ENCODE peak calls at places on chromosomes 16 and 17, in four cellular contexts. Z, U, I and G are unnamed samples.

GRCh38 chr17:68057531-68057952 is 22.0 kb downstream of the KPNA2 start:
- DNase-seq in Z (no peak), U (no peak), I (peak; percentile 29), G (peak; percentile 32)

GRCh38 chr16:35746281-35746962 is 2287.0 kb downstream of the TP53TG3F start:
- DNase-seq in Z (no peak), U (no peak), I (no peak), G (no peak)

GRCh38 chr16:49620868-49621239 is 235.1 kb downstream of the ZNF423 start:
- DNase-seq in Z (no peak), U (no peak), I (no peak), G (no peak)

GRCh38 chr17:73956595-73957465 is 246.6 kb upstream of the RPL38 start:
- DNase-seq in Z (no peak), U (peak; percentile 56), I (peak; percentile 64), G (peak; percentile 49)

GRCh38 chr17:1384881-1385280 is 15.1 kb downstream of the YWHAE start:
- DNase-seq in I (no peak), U (no peak), Z (no peak), G (no peak)

GRCh38 chr16:29915590-29916247 is 10.3 kb downstream of the KCTD13 start:
- DNase-seq in U (peak; percentile 63), Z (no peak), I (no peak), G (no peak)

GRCh38 chr17:2854662-2855061 is 58.4 kb downstream of the RAP1GAP2 start:
- DNase-seq in I (no peak), U (no peak), Z (no peak), G (no peak)

GRCh38 chr17:8187517-8188407 is 2.2 kb downstream of the BORCS6 start:
- DNase-seq in I (peak; percentile 95), Z (peak; percentile 100), U (peak; percentile 99), G (peak; percentile 99)

GRCh38 chr17:30379303-30380105 is 777 bp downstream of the CPD start:
- DNase-seq in U (no peak), I (peak; percentile 28), Z (no peak), G (no peak)

GRCh38 chr17:51221322-51221721 is 38.5 kb downstream of the MBTD1 start:
- DNase-seq in U (no peak), I (no peak), Z (no peak), G (no peak)

GRCh38 chr17:34299918-34300600 is 14.5 kb downstream of the CCL11 start:
- DNase-seq in I (no peak), Z (no peak), U (no peak), G (no peak)

GRCh38 chr17:79608729-79609039 is 2.2 kb downstream of the RBFOX3 start:
- DNase-seq in Z (no peak), I (peak; percentile 41), U (no peak), G (no peak)

GRCh38 chr16:69329369-69330285 is 761 bp downstream of the PDF start:
- DNase-seq in I (peak; percentile 46), Z (no peak), U (no peak), G (no peak)

GRCh38 chr16:85878875-85879274 is 20.1 kb upstream of the IRF8 start:
- DNase-seq in U (no peak), Z (no peak), I (no peak), G (no peak)

GRCh38 chr16:85607796-85608514 is 5.2 kb upstream of the GSE1 start:
- DNase-seq in I (peak; percentile 41), U (no peak), Z (no peak), G (no peak)

GRCh38 chr17:74502866-74503265 is 28.4 kb downstream of the CD300LB start:
- DNase-seq in Z (no peak), I (no peak), U (peak; percentile 36), G (no peak)

GRCh38 chr16:19644877-19645276 is 73.2 kb downstream of the KNOP1 start:
- DNase-seq in Z (no peak), I (no peak), U (no peak), G (no peak)

GRCh38 chr17:42547001-42547461 is 5.7 kb upstream of the HSD17B1 start:
- DNase-seq in I (no peak), U (no peak), Z (no peak), G (no peak)

GRCh38 chr17:2054262-2054739 is 602 bp upstream of the HIC1 start:
- DNase-seq in U (no peak), I (peak; percentile 18), Z (no peak), G (no peak)

GRCh38 chr16:56625140-56625942 is at the start of gene MT1E:
- DNase-seq in U (peak; percentile 63), Z (no peak), I (no peak), G (peak; percentile 77)

GRCh38 chr16:12541672-12542071 is 262.0 kb downstream of the CPPED1 start:
- DNase-seq in U (no peak), I (peak; percentile 9), Z (no peak), G (no peak)

GRCh38 chr16:4093495-4094137 is 22.6 kb downstream of the ADCY9 start:
- DNase-seq in I (no peak), U (no peak), Z (no peak), G (no peak)

GRCh38 chr17:50559674-50560184 is 786 bp upstream of the CACNA1G start:
- DNase-seq in U (no peak), Z (no peak), I (peak; percentile 78), G (peak; percentile 64)

GRCh38 chr17:42312285-42313130 is 24.2 kb downstream of the STAT5A start:
- DNase-seq in U (peak; percentile 80), I (peak; percentile 97), Z (no peak), G (no peak)

GRCh38 chr16:86965331-86965730 is 351.9 kb downstream of the C16orf95 start:
- DNase-seq in U (no peak), I (no peak), Z (no peak), G (no peak)

GRCh38 chr17:3535253-3535995 is 22.2 kb downstream of the TRPV3 start:
- DNase-seq in I (peak; percentile 30), Z (peak; percentile 12), U (no peak), G (peak; percentile 76)

GRCh38 chr16:76729525-76729924 is 452.3 kb downstream of the CNTNAP4 start:
- DNase-seq in Z (no peak), I (no peak), U (no peak), G (no peak)

GRCh38 chr16:81445143-81445922 is 725 bp downstream of the CMIP start:
- DNase-seq in U (no peak), I (peak; percentile 68), Z (no peak), G (no peak)

GRCh38 chr17:10051112-10051511 is 146.0 kb upstream of the RCVRN start:
- DNase-seq in I (no peak), Z (no peak), U (no peak), G (no peak)

GRCh38 chr17:36937001-36937960 is at the start of gene LHX1:
- DNase-seq in I (no peak), U (no peak), Z (no peak), G (no peak)

DNA sequence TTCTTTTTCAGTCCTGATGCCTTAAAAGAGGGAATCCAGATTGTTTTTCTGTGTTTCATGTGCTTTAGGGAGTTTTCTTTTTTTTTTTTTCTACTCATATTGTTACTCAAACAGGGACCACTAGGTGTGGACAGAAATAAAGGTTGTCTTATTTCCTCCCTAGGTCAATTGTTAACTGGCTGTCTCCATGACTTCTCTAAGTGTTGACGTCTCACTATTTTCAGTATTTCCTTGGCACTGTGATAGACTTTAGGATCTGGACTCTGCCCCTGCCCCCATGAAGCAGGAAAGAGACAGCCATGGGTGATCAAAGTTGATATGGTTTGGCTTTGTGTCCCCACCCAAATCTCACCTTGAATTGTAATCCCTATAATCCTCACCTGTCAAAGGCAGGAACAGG is 73.7 kb downstream of the AKAP1 start:
- DNase-seq in I (no peak), U (no peak), Z (no peak), G (no peak)
- H3K27ac ChIP-seq in I (no peak overlapping the region), U (no peak overlapping the region), Z (no peak overlapping the region), G (no peak overlapping the region)

DNA sequence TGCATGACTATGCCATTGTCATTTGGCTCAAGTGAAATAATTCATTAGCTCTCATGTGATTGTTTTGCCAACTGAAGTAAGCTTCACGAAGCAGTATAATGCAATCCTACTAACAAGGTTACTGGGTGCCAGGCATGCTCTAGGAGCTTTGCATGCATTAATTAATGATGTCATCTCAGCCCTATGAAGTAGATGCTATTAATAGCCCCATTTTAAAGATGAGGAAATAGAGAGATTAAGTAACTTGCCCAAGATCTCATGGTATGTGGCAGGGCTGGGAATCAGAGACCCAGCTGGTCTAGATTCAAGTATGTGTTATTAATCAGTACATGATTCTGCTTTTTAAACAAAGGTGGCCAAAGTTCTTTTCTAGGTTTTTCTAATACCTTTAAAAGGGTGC is 14.1 kb downstream of the KRT39 start:
- DNase-seq in U (no peak), I (no peak), Z (no peak), G (no peak)
- TF ChIP-seq TCF7L2 in U (no peak), I (no peak), Z (no peak), G (no peak)

DNA sequence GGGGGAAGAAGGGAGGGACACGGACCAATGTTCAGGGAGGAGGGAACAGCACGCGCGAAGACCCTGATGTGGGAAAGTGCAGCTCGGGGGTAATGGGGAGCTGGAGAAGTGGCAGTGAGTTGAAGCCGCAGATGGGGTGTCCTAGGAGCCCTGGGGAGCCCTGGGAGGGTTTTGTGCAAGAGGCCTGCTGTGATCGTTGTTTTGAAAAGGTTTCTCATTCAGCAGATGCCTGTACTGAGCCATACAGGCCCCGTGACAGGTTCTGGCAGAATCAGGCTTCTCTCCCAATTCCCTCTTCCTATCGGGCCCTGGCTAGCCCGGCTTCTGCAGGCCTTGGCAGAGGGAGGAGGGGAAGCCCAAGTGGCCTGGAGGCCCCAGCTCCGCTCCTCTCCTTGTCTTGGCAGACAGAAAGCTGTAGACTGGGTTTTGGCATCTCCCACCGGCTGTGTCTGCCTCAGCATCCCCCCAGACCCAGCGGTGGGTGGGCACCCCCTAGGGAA is 38.4 kb upstream of the EMP2 start:
- DNase-seq in Z (no peak), U (no peak), I (no peak), G (no peak)
- H3K27ac ChIP-seq in Z (no peak overlapping the region), U (no peak overlapping the region), I (no peak overlapping the region), G (no peak overlapping the region)

DNA sequence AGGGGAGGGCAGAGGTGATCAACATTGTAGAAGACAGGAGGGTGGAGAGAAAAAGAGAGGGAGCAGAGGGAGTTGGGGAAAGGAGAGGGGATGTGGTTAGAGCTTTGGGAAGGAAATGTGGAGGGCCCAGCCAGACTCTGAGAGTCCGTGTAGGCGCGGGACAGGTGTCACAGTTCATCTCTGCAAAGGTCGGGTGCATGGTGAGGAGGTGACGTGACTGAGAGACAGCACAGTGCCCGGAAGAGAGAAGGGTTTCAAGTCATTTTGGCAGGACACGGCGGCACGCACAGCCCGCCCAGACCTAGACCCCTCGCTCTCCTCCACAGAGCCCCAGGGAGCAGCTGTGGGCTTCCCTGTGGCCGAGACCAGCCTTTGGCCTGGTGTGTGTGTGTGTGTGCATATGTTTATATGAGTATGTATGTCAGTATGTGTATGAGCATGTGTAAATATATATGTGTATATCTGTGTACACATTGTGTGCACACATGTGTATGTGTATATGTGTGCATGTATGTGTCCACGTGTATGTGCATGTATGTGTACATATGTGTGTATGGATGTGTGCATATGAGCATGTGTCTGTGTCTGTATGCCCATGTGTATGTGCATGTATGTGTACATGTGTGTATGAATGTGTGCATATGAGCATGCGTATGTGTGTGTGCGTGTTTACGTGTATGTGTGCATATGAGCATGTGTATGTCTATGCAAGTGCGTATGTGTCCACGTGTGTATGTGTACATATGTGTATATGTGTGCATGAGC is 104.6 kb downstream of the SEC14L1 start:
- DNase-seq in Z (no peak), I (no peak), U (no peak), G (no peak)
- TF ChIP-seq TCF7L2 in Z (no peak), I (no peak), U (no peak), G (no peak)